ENCODE peak calls at places on chromosomes 16 and 17, in seven cellular contexts. One of them, this sample, is unnamed.

GRCh38 chr17:29461807-29462206 is 71.6 kb downstream of the TAOK1 start:
- DNase-seq in CD4-positive, alpha-beta memory T cell: no peak
- DNase-seq in tibial artery: no peak
- DNase-seq in gastrocnemius medialis: no peak
- DNase-seq in CD4-positive, CD25-positive, alpha-beta regulatory T cell: no peak
- DNase-seq in body of pancreas: no peak
- DNase-seq in upper lobe of right lung: no peak
- DNase-seq in this sample: no peak

GRCh38 chr17:64781810-64782555 is 119.9 kb upstream of the SMURF2 start:
- DNase-seq in CD4-positive, alpha-beta memory T cell: no peak
- DNase-seq in tibial artery: peak; percentile 65
- DNase-seq in gastrocnemius medialis: no peak
- DNase-seq in CD4-positive, CD25-positive, alpha-beta regulatory T cell: no peak
- DNase-seq in body of pancreas: no peak
- DNase-seq in upper lobe of right lung: no peak
- DNase-seq in this sample: peak; percentile 53

GRCh38 chr16:56423584-56424403 is 1.6 kb downstream of the AMFR start:
- DNase-seq in CD4-positive, alpha-beta memory T cell: peak; percentile 17
- DNase-seq in tibial artery: no peak
- DNase-seq in gastrocnemius medialis: no peak
- DNase-seq in CD4-positive, CD25-positive, alpha-beta regulatory T cell: peak; percentile 34
- DNase-seq in body of pancreas: no peak
- DNase-seq in upper lobe of right lung: no peak
- DNase-seq in this sample: no peak

GRCh38 chr16:12095275-12096161 is 119.0 kb downstream of the SNX29 start:
- DNase-seq in CD4-positive, alpha-beta memory T cell: peak; percentile 50
- DNase-seq in tibial artery: peak; percentile 75
- DNase-seq in gastrocnemius medialis: no peak
- DNase-seq in CD4-positive, CD25-positive, alpha-beta regulatory T cell: peak; percentile 51
- DNase-seq in body of pancreas: peak; percentile 70
- DNase-seq in upper lobe of right lung: peak; percentile 82
- DNase-seq in this sample: peak; percentile 72

GRCh38 chr17:79668344-79669250 is 57.7 kb upstream of the RBFOX3 start:
- DNase-seq in CD4-positive, alpha-beta memory T cell: no peak
- DNase-seq in tibial artery: peak; percentile 31
- DNase-seq in gastrocnemius medialis: no peak
- DNase-seq in CD4-positive, CD25-positive, alpha-beta regulatory T cell: no peak
- DNase-seq in body of pancreas: no peak
- DNase-seq in upper lobe of right lung: peak; percentile 57
- DNase-seq in this sample: no peak

GRCh38 chr17:16027708-16028584 is 28.3 kb downstream of the TTC19 start:
- DNase-seq in CD4-positive, alpha-beta memory T cell: peak; percentile 6
- DNase-seq in tibial artery: no peak
- DNase-seq in gastrocnemius medialis: peak; percentile 18
- DNase-seq in CD4-positive, CD25-positive, alpha-beta regulatory T cell: peak; percentile 41
- DNase-seq in body of pancreas: no peak
- DNase-seq in upper lobe of right lung: no peak
- DNase-seq in this sample: no peak

GRCh38 chr16:86874141-86874540 is 295.8 kb downstream of the FOXL1 start:
- DNase-seq in CD4-positive, alpha-beta memory T cell: no peak
- DNase-seq in tibial artery: no peak
- DNase-seq in gastrocnemius medialis: no peak
- DNase-seq in CD4-positive, CD25-positive, alpha-beta regulatory T cell: no peak
- DNase-seq in body of pancreas: no peak
- DNase-seq in upper lobe of right lung: no peak
- DNase-seq in this sample: peak; percentile 87

GRCh38 chr16:57471852-57472664 is 9.6 kb downstream of the POLR2C start:
- DNase-seq in CD4-positive, alpha-beta memory T cell: no peak
- DNase-seq in tibial artery: no peak
- DNase-seq in gastrocnemius medialis: no peak
- DNase-seq in CD4-positive, CD25-positive, alpha-beta regulatory T cell: no peak
- DNase-seq in body of pancreas: no peak
- DNase-seq in upper lobe of right lung: no peak
- DNase-seq in this sample: peak; percentile 82

GRCh38 chr17:79428988-79429387 is 181.9 kb downstream of the RBFOX3 start:
- DNase-seq in CD4-positive, alpha-beta memory T cell: no peak
- DNase-seq in tibial artery: no peak
- DNase-seq in gastrocnemius medialis: no peak
- DNase-seq in CD4-positive, CD25-positive, alpha-beta regulatory T cell: no peak
- DNase-seq in body of pancreas: no peak
- DNase-seq in upper lobe of right lung: no peak
- DNase-seq in this sample: no peak

GRCh38 chr17:74408830-74409229 is 23.1 kb upstream of the GPRC5C start:
- DNase-seq in CD4-positive, alpha-beta memory T cell: no peak
- DNase-seq in tibial artery: no peak
- DNase-seq in gastrocnemius medialis: no peak
- DNase-seq in CD4-positive, CD25-positive, alpha-beta regulatory T cell: no peak
- DNase-seq in body of pancreas: no peak
- DNase-seq in upper lobe of right lung: no peak
- DNase-seq in this sample: peak; percentile 9

GRCh38 chr17:16488572-16488997 is 3.4 kb downstream of the LRRC75A start:
- DNase-seq in CD4-positive, alpha-beta memory T cell: no peak
- DNase-seq in tibial artery: no peak
- DNase-seq in gastrocnemius medialis: no peak
- DNase-seq in CD4-positive, CD25-positive, alpha-beta regulatory T cell: no peak
- DNase-seq in body of pancreas: peak; percentile 33
- DNase-seq in upper lobe of right lung: no peak
- DNase-seq in this sample: no peak

GRCh38 chr17:39759204-39759603 is 21.5 kb downstream of the GRB7 start:
- DNase-seq in CD4-positive, alpha-beta memory T cell: no peak
- DNase-seq in tibial artery: no peak
- DNase-seq in gastrocnemius medialis: no peak
- DNase-seq in CD4-positive, CD25-positive, alpha-beta regulatory T cell: no peak
- DNase-seq in body of pancreas: no peak
- DNase-seq in upper lobe of right lung: no peak
- DNase-seq in this sample: no peak

GRCh38 chr16:72434159-72434558 is 262.2 kb upstream of the PMFBP1 start:
- DNase-seq in CD4-positive, alpha-beta memory T cell: no peak
- DNase-seq in tibial artery: no peak
- DNase-seq in gastrocnemius medialis: no peak
- DNase-seq in CD4-positive, CD25-positive, alpha-beta regulatory T cell: no peak
- DNase-seq in body of pancreas: no peak
- DNase-seq in upper lobe of right lung: no peak
- DNase-seq in this sample: no peak

GRCh38 chr17:48261297-48261880 is 153.8 kb downstream of the SNX11 start:
- DNase-seq in CD4-positive, alpha-beta memory T cell: no peak
- DNase-seq in tibial artery: no peak
- DNase-seq in gastrocnemius medialis: no peak
- DNase-seq in CD4-positive, CD25-positive, alpha-beta regulatory T cell: no peak
- DNase-seq in body of pancreas: no peak
- DNase-seq in upper lobe of right lung: no peak
- DNase-seq in this sample: peak; percentile 57

GRCh38 chr17:44398692-44399691 is 9.5 kb upstream of the ITGA2B start:
- DNase-seq in CD4-positive, alpha-beta memory T cell: no peak
- DNase-seq in tibial artery: no peak
- DNase-seq in gastrocnemius medialis: no peak
- DNase-seq in CD4-positive, CD25-positive, alpha-beta regulatory T cell: no peak
- DNase-seq in body of pancreas: no peak
- DNase-seq in upper lobe of right lung: no peak
- DNase-seq in this sample: no peak

DNA sequence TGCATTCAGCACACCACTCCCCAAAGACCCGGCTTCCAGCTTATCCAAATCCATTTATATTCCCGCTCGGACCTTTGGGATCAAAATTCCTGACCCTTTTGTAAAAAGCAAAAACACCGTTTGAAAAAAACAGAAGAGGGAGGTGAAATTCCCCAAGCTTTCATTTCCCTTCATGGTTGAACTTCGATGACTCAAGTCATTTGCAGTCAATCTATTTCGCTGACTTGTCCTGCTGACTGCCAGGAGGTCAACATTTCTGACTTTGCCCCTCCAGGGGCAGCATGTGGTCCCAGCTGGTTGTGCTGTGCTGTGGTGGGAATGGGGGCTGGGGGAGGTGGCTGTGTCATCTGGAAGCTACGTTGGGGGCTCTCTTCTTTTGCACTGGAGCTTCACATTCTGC is 87.5 kb upstream of the IRX3 start:
- DNase-seq in CD4-positive, alpha-beta memory T cell: no peak
- DNase-seq in tibial artery: no peak
- DNase-seq in gastrocnemius medialis: no peak
- DNase-seq in CD4-positive, CD25-positive, alpha-beta regulatory T cell: no peak
- DNase-seq in body of pancreas: no peak
- DNase-seq in upper lobe of right lung: no peak
- DNase-seq in this sample: no peak
- H3K4me3 ChIP-seq in CD4-positive, alpha-beta memory T cell: no peak overlapping the region
- H3K4me3 ChIP-seq in tibial artery: peak overlapping the region; percentile 36
- H3K4me3 ChIP-seq in gastrocnemius medialis: no peak overlapping the region
- H3K4me3 ChIP-seq in CD4-positive, CD25-positive, alpha-beta regulatory T cell: no peak overlapping the region
- H3K4me3 ChIP-seq in body of pancreas: no peak overlapping the region
- H3K4me3 ChIP-seq in upper lobe of right lung: no peak overlapping the region
- H3K4me3 ChIP-seq in this sample: no peak overlapping the region

GRCh38 chr17:82639628-82640027 is 8.6 kb downstream of the WDR45B start:
- DNase-seq in CD4-positive, alpha-beta memory T cell: no peak
- DNase-seq in tibial artery: no peak
- DNase-seq in gastrocnemius medialis: no peak
- DNase-seq in CD4-positive, CD25-positive, alpha-beta regulatory T cell: no peak
- DNase-seq in body of pancreas: no peak
- DNase-seq in upper lobe of right lung: no peak
- DNase-seq in this sample: no peak

GRCh38 chr17:82640046-82640445 is 8.2 kb downstream of the WDR45B start:
- DNase-seq in CD4-positive, alpha-beta memory T cell: no peak
- DNase-seq in tibial artery: no peak
- DNase-seq in gastrocnemius medialis: no peak
- DNase-seq in CD4-positive, CD25-positive, alpha-beta regulatory T cell: no peak
- DNase-seq in body of pancreas: no peak
- DNase-seq in upper lobe of right lung: no peak
- DNase-seq in this sample: no peak

GRCh38 chr17:82638183-82638773 is 10.0 kb downstream of the WDR45B start:
- DNase-seq in CD4-positive, alpha-beta memory T cell: no peak
- DNase-seq in tibial artery: no peak
- DNase-seq in gastrocnemius medialis: no peak
- DNase-seq in CD4-positive, CD25-positive, alpha-beta regulatory T cell: no peak
- DNase-seq in body of pancreas: no peak
- DNase-seq in upper lobe of right lung: no peak
- DNase-seq in this sample: no peak

GRCh38 chr17:82633343-82633742 is 14.9 kb downstream of the WDR45B start:
- DNase-seq in CD4-positive, alpha-beta memory T cell: no peak
- DNase-seq in tibial artery: no peak
- DNase-seq in gastrocnemius medialis: no peak
- DNase-seq in CD4-positive, CD25-positive, alpha-beta regulatory T cell: no peak
- DNase-seq in body of pancreas: no peak
- DNase-seq in upper lobe of right lung: no peak
- DNase-seq in this sample: no peak

GRCh38 chr17:82636626-82637598 is 11.3 kb downstream of the WDR45B start:
- DNase-seq in CD4-positive, alpha-beta memory T cell: no peak
- DNase-seq in tibial artery: no peak
- DNase-seq in gastrocnemius medialis: no peak
- DNase-seq in CD4-positive, CD25-positive, alpha-beta regulatory T cell: no peak
- DNase-seq in body of pancreas: peak; percentile 79
- DNase-seq in upper lobe of right lung: no peak
- DNase-seq in this sample: no peak
- H3K36me3 ChIP-seq in CD4-positive, alpha-beta memory T cell: peaks cover 27% of the 10 kb centered on the region
- H3K36me3 ChIP-seq in tibial artery: peaks cover 44% of the 10 kb centered on the region
- H3K36me3 ChIP-seq in gastrocnemius medialis: no peaks in the 10 kb centered on the region
- H3K36me3 ChIP-seq in CD4-positive, CD25-positive, alpha-beta regulatory T cell: peaks cover 41% of the 10 kb centered on the region
- H3K36me3 ChIP-seq in body of pancreas: no peaks in the 10 kb centered on the region
- H3K36me3 ChIP-seq in upper lobe of right lung: peaks cover 34% of the 10 kb centered on the region
- H3K36me3 ChIP-seq in this sample: peaks cover 3% of the 10 kb centered on the region

DNA sequence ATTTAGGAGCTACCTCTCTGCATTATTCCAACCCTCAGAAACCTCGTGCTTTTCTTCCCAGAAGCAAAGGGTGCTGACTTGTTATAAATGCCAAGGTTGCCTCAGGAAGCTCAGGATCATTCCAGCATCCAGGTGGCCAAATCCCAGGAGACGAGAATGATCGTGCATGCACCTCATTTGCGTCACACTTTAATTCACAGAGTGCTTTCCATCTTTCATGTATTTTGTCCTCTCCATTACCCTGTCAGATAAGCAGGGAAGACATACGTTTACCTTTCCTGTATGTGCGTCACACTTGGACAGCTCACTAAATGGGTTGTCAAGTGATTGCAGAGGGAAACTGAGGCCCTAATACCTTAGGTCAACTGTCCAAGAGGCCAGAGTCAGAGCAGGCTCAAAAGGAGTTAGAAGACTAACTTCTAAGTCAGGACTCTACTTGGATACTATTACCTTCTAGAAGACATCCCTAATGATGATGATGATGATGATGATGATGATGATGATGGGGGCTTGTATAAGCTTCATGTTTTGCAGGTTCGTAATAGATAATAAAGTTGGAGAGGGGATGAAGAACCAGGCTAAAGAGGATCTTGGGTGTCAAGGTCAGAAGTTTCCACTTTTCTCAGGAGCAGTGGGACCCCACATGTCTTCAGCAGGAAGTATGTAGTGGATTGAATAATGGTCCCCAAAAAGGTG is 150.6 kb upstream of the TNRC6C start:
- DNase-seq in CD4-positive, alpha-beta memory T cell: no peak
- DNase-seq in tibial artery: no peak
- DNase-seq in gastrocnemius medialis: no peak
- DNase-seq in CD4-positive, CD25-positive, alpha-beta regulatory T cell: no peak
- DNase-seq in body of pancreas: no peak
- DNase-seq in upper lobe of right lung: no peak
- DNase-seq in this sample: no peak
- H3K27me3 ChIP-seq in CD4-positive, alpha-beta memory T cell: no peaks in the 10 kb centered on the region
- H3K27me3 ChIP-seq in tibial artery: no peaks in the 10 kb centered on the region
- H3K27me3 ChIP-seq in gastrocnemius medialis: no peaks in the 10 kb centered on the region
- H3K27me3 ChIP-seq in CD4-positive, CD25-positive, alpha-beta regulatory T cell: no peaks in the 10 kb centered on the region
- H3K27me3 ChIP-seq in body of pancreas: no peaks in the 10 kb centered on the region
- H3K27me3 ChIP-seq in upper lobe of right lung: peaks cover 2% of the 10 kb centered on the region
- H3K27me3 ChIP-seq in this sample: peaks cover 11% of the 10 kb centered on the region

GRCh38 chr16:30604316-30604947 is 5.8 kb downstream of the ZNF689 start:
- DNase-seq in CD4-positive, alpha-beta memory T cell: no peak
- DNase-seq in tibial artery: no peak
- DNase-seq in gastrocnemius medialis: no peak
- DNase-seq in CD4-positive, CD25-positive, alpha-beta regulatory T cell: no peak
- DNase-seq in body of pancreas: no peak
- DNase-seq in upper lobe of right lung: no peak
- DNase-seq in this sample: no peak

GRCh38 chr16:30602595-30603277 is 7.5 kb downstream of the ZNF689 start:
- DNase-seq in CD4-positive, alpha-beta memory T cell: no peak
- DNase-seq in tibial artery: no peak
- DNase-seq in gastrocnemius medialis: no peak
- DNase-seq in CD4-positive, CD25-positive, alpha-beta regulatory T cell: no peak
- DNase-seq in body of pancreas: no peak
- DNase-seq in upper lobe of right lung: no peak
- DNase-seq in this sample: no peak

GRCh38 chr16:30603945-30604315 is 6.3 kb downstream of the ZNF689 start:
- DNase-seq in CD4-positive, alpha-beta memory T cell: no peak
- DNase-seq in tibial artery: no peak
- DNase-seq in gastrocnemius medialis: no peak
- DNase-seq in CD4-positive, CD25-positive, alpha-beta regulatory T cell: no peak
- DNase-seq in body of pancreas: no peak
- DNase-seq in upper lobe of right lung: no peak
- DNase-seq in this sample: no peak

GRCh38 chr16:30606004-30606403 is 4.2 kb downstream of the ZNF689 start:
- DNase-seq in CD4-positive, alpha-beta memory T cell: no peak
- DNase-seq in tibial artery: no peak
- DNase-seq in gastrocnemius medialis: no peak
- DNase-seq in CD4-positive, CD25-positive, alpha-beta regulatory T cell: no peak
- DNase-seq in body of pancreas: no peak
- DNase-seq in upper lobe of right lung: no peak
- DNase-seq in this sample: no peak

DNA sequence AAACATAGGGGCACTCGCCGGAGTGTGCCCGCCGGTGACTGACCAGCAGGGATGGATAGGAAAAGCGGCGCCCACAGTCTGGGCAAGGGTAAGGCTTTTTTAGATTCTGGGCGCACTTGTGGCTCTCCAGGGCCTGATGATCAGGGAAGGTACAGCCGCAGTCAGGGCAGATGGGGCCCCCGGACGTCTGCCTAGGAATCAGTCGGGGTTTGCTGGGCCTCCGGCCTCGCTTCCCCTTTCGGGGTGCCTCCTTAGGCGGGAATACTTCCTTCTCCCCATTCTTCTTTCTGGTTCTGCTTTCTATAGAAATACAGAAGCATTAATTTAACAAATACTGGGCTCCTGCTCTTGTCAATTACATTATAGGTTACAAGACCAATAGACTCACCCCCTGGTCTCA is 5.0 kb downstream of the ZNF689 start:
- DNase-seq in CD4-positive, alpha-beta memory T cell: no peak
- DNase-seq in tibial artery: no peak
- DNase-seq in gastrocnemius medialis: no peak
- DNase-seq in CD4-positive, CD25-positive, alpha-beta regulatory T cell: no peak
- DNase-seq in body of pancreas: no peak
- DNase-seq in upper lobe of right lung: peak; percentile 70
- DNase-seq in this sample: no peak
- H3K4me3 ChIP-seq in CD4-positive, alpha-beta memory T cell: no peak overlapping the region
- H3K4me3 ChIP-seq in tibial artery: no peak overlapping the region
- H3K4me3 ChIP-seq in gastrocnemius medialis: no peak overlapping the region
- H3K4me3 ChIP-seq in CD4-positive, CD25-positive, alpha-beta regulatory T cell: no peak overlapping the region
- H3K4me3 ChIP-seq in body of pancreas: no peak overlapping the region
- H3K4me3 ChIP-seq in upper lobe of right lung: no peak overlapping the region
- H3K4me3 ChIP-seq in this sample: no peak overlapping the region

This sample was measured in H7.